ENCODE peak calls at places on chromosome 14, in seven cellular contexts. H, P, S, Z, E, N and T are unnamed samples.

GRCh38 chr14:20278414-20278813 is 27.3 kb downstream of the TTC5 start:
- DNase-seq in H (peak; percentile 17), P (no peak), S (no peak), Z (no peak), E (no peak), N (peak; percentile 31), T (no peak)

GRCh38 chr14:91956616-91957015 is 9.1 kb upstream of the FBLN5 start:
- DNase-seq in H (no peak), P (no peak), S (no peak), Z (no peak), E (no peak), N (no peak), T (no peak)

GRCh38 chr14:54108481-54109471 is 152.2 kb upstream of the BMP4 start:
- DNase-seq in H (no peak), P (no peak), S (no peak), Z (no peak), E (peak; percentile 1), N (peak; percentile 53), T (no peak)

GRCh38 chr14:51400142-51400541 is 160.1 kb downstream of the TMX1 start:
- DNase-seq in H (no peak), P (no peak), S (no peak), Z (no peak), E (no peak), N (peak; percentile 47), T (no peak)

GRCh38 chr14:73458219-73458976 is at the start of gene NUMB:
- DNase-seq in H (peak; percentile 98), P (peak; percentile 92), S (peak; percentile 98), Z (peak; percentile 99), E (peak; percentile 100), N (peak; percentile 100), T (peak; percentile 98)

GRCh38 chr14:51448831-51449665 is 202.7 kb upstream of the FRMD6 start:
- DNase-seq in H (peak; percentile 48), P (no peak), S (peak; percentile 37), Z (no peak), E (no peak), N (peak; percentile 87), T (no peak)

GRCh38 chr14:54877015-54877702 is 25.5 kb downstream of the GCH1 start:
- DNase-seq in H (no peak), P (no peak), S (no peak), Z (no peak), E (no peak), N (peak; percentile 17), T (no peak)

GRCh38 chr14:27392153-27392552 is 794.3 kb upstream of the NOVA1 start:
- DNase-seq in H (no peak), P (no peak), S (no peak), Z (no peak), E (no peak), N (peak; percentile 75), T (no peak)

GRCh38 chr14:51095854-51096823 is 1.2 kb upstream of the TRIM9 start:
- DNase-seq in H (peak; percentile 13), P (peak; percentile 10), S (no peak), Z (peak; percentile 67), E (no peak), N (peak; percentile 83), T (no peak)

GRCh38 chr14:30211326-30211725 is 283.7 kb upstream of the PRKD1 start:
- DNase-seq in H (no peak), P (no peak), S (no peak), Z (no peak), E (no peak), N (peak; percentile 55), T (no peak)

GRCh38 chr14:56333361-56334279 is 215.4 kb downstream of the PELI2 start:
- DNase-seq in H (peak; percentile 16), P (no peak), S (no peak), Z (no peak), E (no peak), N (peak; percentile 87), T (no peak)

GRCh38 chr14:30884925-30885324 is 10.6 kb downstream of the COCH start:
- DNase-seq in H (no peak), P (no peak), S (no peak), Z (no peak), E (no peak), N (no peak), T (no peak)

GRCh38 chr14:24978862-24979724 is 70.9 kb downstream of the STXBP6 start:
- DNase-seq in H (no peak), P (no peak), S (no peak), Z (no peak), E (no peak), N (no peak), T (no peak)

GRCh38 chr14:68794856-68795601 is 2.2 kb upstream of the ZFP36L1 start:
- DNase-seq in H (peak; percentile 65), P (peak; percentile 39), S (no peak), Z (peak; percentile 73), E (peak; percentile 82), N (peak; percentile 96), T (peak; percentile 88)

GRCh38 chr14:96661244-96661969 is 135.8 kb upstream of the VRK1 start:
- DNase-seq in H (no peak), P (no peak), S (no peak), Z (no peak), E (no peak), N (no peak), T (no peak)

GRCh38 chr14:94038921-94039629 is 12.9 kb downstream of the OTUB2 start:
- DNase-seq in H (no peak), P (no peak), S (no peak), Z (no peak), E (no peak), N (no peak), T (no peak)

GRCh38 chr14:32607399-32607798 is 278.3 kb downstream of the AKAP6 start:
- DNase-seq in H (no peak), P (peak; percentile 21), S (no peak), Z (no peak), E (no peak), N (peak; percentile 65), T (no peak)

GRCh38 chr14:58915646-58916045 is 272.8 kb upstream of the DAAM1 start:
- DNase-seq in H (no peak), P (no peak), S (no peak), Z (no peak), E (no peak), N (no peak), T (no peak)

GRCh38 chr14:85459361-85459760 is 70.6 kb upstream of the FLRT2 start:
- DNase-seq in H (no peak), P (no peak), S (no peak), Z (no peak), E (no peak), N (no peak), T (no peak)

GRCh38 chr14:73457935-73458218 is 469 bp downstream of the NUMB start:
- DNase-seq in H (peak; percentile 48), P (no peak), S (no peak), Z (peak; percentile 40), E (no peak), N (no peak), T (no peak)

GRCh38 chr14:95385701-95386100 is 66.0 kb upstream of the CLMN start:
- DNase-seq in H (no peak), P (no peak), S (no peak), Z (no peak), E (no peak), N (no peak), T (no peak)

GRCh38 chr14:72605921-72606220 is 288.0 kb downstream of the DPF3 start:
- DNase-seq in H (no peak), P (no peak), S (no peak), Z (no peak), E (no peak), N (no peak), T (no peak)

GRCh38 chr14:91299483-91300115 is 55.1 kb upstream of the GPR68 start:
- DNase-seq in H (no peak), P (no peak), S (no peak), Z (no peak), E (no peak), N (no peak), T (no peak)

GRCh38 chr14:92397839-92398564 is 75.0 kb downstream of the SLC24A4 start:
- DNase-seq in H (no peak), P (no peak), S (no peak), Z (no peak), E (no peak), N (no peak), T (no peak)

GRCh38 chr14:36171607-36172006 is 4.9 kb downstream of the PTCSC3 start:
- DNase-seq in H (no peak), P (no peak), S (no peak), Z (no peak), E (no peak), N (no peak), T (no peak)

GRCh38 chr14:88729159-88729558 is 63.6 kb downstream of the EML5 start:
- DNase-seq in H (no peak), P (no peak), S (no peak), Z (no peak), E (no peak), N (no peak), T (no peak)
- TF ChIP-seq CTCF in H (no peak), P (peak; percentile 10), S (no peak), Z (no peak), E (no peak), N (peak; percentile 36), T (no peak)

DNA sequence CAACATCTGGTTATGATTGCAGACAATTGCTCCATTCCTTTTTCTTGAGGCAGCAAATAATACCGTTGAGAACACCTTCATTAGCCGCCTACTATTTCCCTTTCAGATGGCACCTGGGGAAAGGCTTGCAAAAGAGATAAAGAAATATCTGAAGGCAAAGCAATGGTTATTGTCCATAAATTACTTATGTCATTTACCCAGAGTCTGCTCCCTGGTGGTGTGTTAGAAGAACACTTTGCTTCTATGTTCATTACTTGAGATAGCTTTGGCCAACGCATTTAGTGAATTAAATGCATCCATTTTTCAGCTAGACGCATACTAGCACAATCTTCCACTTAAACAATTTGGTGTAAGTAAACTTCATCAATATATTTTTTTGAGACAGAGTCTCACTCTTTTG is 377.7 kb downstream of the KCNH5 start:
- DNase-seq in H (no peak), P (no peak), S (no peak), Z (no peak), E (no peak), N (no peak), T (no peak)
- TF ChIP-seq CTCF in H (no peak), P (no peak), S (no peak), Z (no peak), E (no peak), N (no peak), T (no peak)

GRCh38 chr14:103298620-103299019 is 35.4 kb upstream of the EIF5 start:
- DNase-seq in H (no peak), P (no peak), S (no peak), Z (no peak), E (no peak), N (no peak), T (no peak)
- TF ChIP-seq CTCF in H (no peak), P (no peak), S (no peak), Z (no peak), E (no peak), N (no peak), T (no peak)

GRCh38 chr14:60266021-60266937 is 17.3 kb downstream of the PPM1A start:
- DNase-seq in H (no peak), P (no peak), S (no peak), Z (no peak), E (peak; percentile 8), N (peak; percentile 39), T (no peak)
- TF ChIP-seq CTCF in H (peak; percentile 25), P (no peak), S (peak; percentile 15), Z (no peak), E (peak; percentile 27), N (peak; percentile 64), T (no peak)

DNA sequence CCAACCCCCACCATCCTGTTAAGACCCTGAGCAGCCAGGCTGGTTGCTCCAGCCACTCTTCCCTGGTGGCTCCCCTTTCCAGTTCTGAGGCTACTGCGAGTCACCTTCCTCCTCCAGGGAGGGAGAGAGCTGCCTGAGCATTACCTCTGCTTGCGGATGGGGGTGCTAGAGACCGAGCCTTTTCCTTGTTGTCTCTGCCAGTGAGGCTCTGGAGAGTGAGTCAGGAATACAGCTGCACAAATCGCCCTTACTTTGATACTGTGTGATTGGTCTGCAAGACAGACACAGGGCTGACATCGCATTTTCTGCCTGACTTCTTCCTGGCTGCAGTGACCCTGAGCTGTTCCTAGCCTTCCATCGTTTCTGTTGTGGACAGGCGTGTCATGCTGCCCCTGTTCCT is 94.3 kb downstream of the SLC25A47 start:
- DNase-seq in H (peak; percentile 90), P (peak; percentile 74), S (no peak), Z (no peak), E (no peak), N (peak; percentile 96), T (no peak)
- TF ChIP-seq CTCF in H (peak; percentile 64), P (peak; percentile 64), S (no peak), Z (no peak), E (no peak), N (peak; percentile 96), T (no peak)